ENCODE peak calls at places on chromosomes 12 and 14, in five cellular contexts. O is mesendoderm, I is IMR-90, Q is H9, M is neuronal stem cell. G is an unnamed sample.

GRCh38 chr14:50615566-50615965 is 52.5 kb downstream of the SAV1 start:
- DNase-seq in O (no peak), I (no peak), Q (no peak), M (no peak), G (no peak)

GRCh38 chr14:105144666-105145380 is 23.8 kb downstream of the JAG2 start:
- DNase-seq in O (no peak), I (no peak), Q (peak), M (no peak), G (no peak)

GRCh38 chr12:49187184-49187583 is 1.7 kb downstream of the TUBA1A start:
- DNase-seq in O (no peak), I (peak), Q (no peak), M (no peak), G (peak)

GRCh38 chr12:107027304-107028053 is 40.5 kb upstream of the MTERF2 start:
- DNase-seq in O (peak), I (peak), Q (no peak), M (no peak), G (peak)

GRCh38 chr14:65738339-65738738 is 325.8 kb downstream of the FUT8 start:
- DNase-seq in O (no peak), I (no peak), Q (no peak), M (no peak), G (no peak)

GRCh38 chr14:69363055-69363454 is 35.0 kb downstream of the ERH start:
- DNase-seq in O (peak), I (peak), Q (peak), M (no peak), G (peak)

GRCh38 chr14:38053684-38054083 is 154.0 kb upstream of the SSTR1 start:
- DNase-seq in O (no peak), I (no peak), Q (no peak), M (no peak), G (no peak)

GRCh38 chr14:23695220-23695999 is 59.2 kb downstream of the DHRS2 start:
- DNase-seq in O (peak), I (no peak), Q (peak), M (peak), G (no peak)

GRCh38 chr14:93789366-93790130 is 1.3 kb upstream of the PRIMA1 start:
- DNase-seq in O (peak), I (no peak), Q (peak), M (peak), G (no peak)

GRCh38 chr14:69715725-69716482 is 51.0 kb upstream of the SRSF5 start:
- DNase-seq in O (no peak), I (peak), Q (no peak), M (no peak), G (no peak)

DNA sequence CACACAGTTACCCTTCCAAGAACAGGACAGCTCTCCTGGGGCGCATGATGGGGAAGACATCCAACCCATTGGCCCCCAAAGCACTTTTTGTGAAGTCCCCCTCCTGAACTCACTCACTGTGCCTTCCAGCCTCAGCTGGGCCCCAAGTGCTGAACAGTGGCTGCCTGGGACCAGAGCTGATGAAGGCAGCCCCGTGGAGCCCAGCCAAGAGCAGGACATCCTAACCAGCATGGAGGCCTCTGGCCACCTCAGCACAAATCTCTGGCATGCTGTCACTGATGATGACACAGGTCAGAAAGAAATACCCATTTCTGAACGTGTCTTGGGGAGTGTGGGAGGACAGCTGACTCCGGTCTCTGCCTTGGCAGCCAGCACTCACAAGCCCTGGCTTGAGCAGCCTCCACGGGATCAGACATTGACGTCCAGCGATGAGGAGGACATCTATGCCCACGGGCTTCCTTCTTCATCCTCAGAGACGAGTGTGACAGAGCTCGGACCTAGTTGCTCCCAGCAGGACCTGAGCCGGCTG is 72.0 kb downstream of the TECPR2 start:
- DNase-seq in O (no peak), I (no peak), Q (no peak), M (no peak), G (no peak)
- H4K8ac ChIP-seq in O (no peak), I (no peak), Q (no peak), M (no peak), G (no peak)

DNA sequence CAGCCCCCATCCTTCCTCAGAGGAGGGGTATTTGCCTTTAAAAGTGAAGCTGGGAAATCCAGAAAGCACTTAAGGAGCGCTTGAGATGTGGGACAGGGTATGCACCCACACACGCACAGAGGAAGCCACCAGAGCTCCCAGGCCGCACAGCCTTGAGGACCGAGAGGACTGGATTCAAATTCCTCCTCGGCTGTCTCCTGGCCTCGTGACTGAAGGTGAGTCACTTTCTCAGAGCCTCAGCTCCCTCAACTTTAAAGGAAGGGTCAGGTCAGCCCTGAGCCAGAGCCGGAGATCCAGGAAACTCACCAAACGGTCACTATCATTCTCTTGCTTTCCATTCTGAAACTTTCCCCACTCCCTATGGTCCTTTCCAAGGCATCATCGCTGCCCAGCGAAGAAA is 37.6 kb downstream of the BCL11B start:
- DNase-seq in O (peak), I (no peak), Q (no peak), M (no peak), G (no peak)
- H3K27ac ChIP-seq in O (peak), I (no peak), Q (no peak), M (no peak), G (no peak)

GRCh38 chr12:12723681-12724420 is 6.7 kb downstream of the CDKN1B start:
- DNase-seq in O (no peak), I (peak), Q (peak), M (peak), G (peak)

GRCh38 chr12:12725956-12726542 is 8.9 kb downstream of the CDKN1B start:
- DNase-seq in O (no peak), I (no peak), Q (no peak), M (no peak), G (no peak)

GRCh38 chr12:12725086-12725955 is 8.2 kb downstream of the CDKN1B start:
- DNase-seq in O (peak), I (peak), Q (peak), M (peak), G (peak)

GRCh38 chr12:12723147-12723680 is 6.0 kb downstream of the CDKN1B start:
- DNase-seq in O (no peak), I (peak), Q (no peak), M (no peak), G (peak)

DNA sequence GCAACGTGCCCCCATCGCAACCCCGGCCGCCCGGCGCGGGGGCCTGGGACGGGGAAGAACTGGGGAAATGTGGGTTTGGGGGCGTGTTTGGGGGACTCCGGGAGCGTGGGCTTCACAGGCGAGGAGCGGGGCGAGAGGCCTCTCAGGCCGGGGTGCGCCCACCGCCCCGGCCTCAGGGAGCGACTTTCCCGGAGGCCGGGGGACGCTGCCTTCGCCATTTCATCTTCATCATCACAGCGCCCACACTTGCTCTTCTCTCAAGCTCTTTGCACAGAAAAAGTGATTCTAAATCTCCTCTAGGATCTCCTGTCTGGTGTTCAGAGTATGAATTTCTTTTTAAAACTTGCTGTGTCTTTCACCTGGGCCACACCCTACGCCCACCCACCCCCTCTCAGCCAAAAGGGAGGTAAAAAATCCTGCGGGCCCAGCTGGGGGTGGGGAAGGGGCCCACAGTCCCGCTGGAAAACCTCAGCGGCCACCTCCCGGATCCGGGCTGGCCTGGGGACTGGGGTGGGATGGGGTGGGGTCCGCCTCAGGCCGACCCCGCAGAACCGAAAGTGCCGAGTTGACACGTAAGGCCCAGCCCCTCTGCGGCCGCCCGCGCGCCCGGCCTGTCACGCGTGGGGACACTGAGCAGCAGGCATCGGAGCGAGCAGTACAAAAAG is 7.4 kb downstream of the CDKN1B start:
- DNase-seq in O (peak), I (no peak), Q (no peak), M (no peak), G (peak)
- H4K8ac ChIP-seq in O (peak), I (peak), Q (no peak), M (no peak), G (peak)

DNA sequence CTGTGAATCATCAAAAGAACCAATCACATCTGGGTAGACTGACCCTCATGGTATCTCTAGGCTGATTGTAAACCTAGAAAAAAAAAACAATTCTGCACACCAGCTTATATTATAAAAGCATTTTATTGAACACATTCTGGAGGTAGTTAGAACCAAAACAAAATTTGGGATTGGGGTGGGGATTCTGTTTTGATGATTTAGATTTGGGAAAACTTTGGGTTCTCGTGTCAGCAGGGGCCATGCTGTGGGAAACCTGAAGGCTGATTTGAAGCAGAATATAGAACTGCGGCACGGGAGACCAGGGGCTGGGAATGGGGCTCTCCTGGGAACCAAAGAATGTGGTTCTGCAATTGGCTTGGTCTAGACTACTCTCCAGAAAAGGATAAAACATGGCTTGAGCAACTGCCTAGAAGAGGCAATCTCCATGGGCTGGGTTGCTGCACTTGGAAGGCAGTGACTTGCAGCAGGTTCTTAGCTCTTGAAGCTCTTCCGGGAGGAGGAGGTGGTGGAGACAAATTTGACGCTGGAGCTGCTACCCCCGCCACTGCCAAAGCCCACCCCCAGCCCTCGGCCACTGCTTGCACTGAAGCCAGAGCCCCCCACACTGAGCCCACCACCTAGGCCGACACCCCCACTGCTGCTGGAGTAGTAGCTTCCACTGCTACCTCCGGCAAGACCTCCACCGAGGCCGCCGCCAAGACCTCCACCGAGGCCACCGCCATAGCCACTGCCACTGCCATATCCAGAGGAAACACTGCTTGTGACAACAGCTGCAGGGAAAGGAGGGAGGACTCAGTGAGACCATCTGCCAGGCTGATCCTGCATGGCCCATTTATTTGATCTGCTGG is 5.5 kb downstream of the KRT5 start:
- DNase-seq in O (no peak), I (no peak), Q (no peak), M (no peak), G (no peak)
- H3K27ac ChIP-seq in O (no peak), I (no peak), Q (no peak), M (no peak), G (no peak)

GRCh38 chr14:56282179-56282578 is 164.0 kb downstream of the PELI2 start:
- DNase-seq in O (no peak), I (no peak), Q (no peak), M (no peak), G (no peak)

GRCh38 chr14:56284641-56285040 is 166.4 kb downstream of the PELI2 start:
- DNase-seq in O (no peak), I (peak), Q (no peak), M (no peak), G (peak)

GRCh38 chr14:56278383-56278782 is 160.2 kb downstream of the PELI2 start:
- DNase-seq in O (no peak), I (no peak), Q (no peak), M (no peak), G (no peak)

DNA sequence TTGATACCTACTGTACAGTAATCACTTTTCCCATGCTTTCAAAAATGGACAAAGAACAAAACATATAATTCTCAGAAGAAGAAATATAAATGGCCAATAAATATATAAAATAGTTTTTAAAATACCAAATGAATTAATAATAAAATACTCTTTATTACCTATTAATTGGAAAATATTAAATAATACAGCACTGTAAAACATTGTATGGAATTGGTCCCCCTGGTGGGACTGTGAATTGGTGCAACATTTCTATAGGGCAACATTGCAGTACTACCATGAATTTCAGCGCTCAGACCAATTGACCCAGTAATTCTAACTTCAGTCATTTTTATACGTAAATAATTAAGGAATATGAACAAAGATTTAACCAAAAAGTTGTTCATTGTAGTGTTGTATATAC is 162.6 kb downstream of the PELI2 start:
- DNase-seq in O (no peak), I (no peak), Q (no peak), M (no peak), G (no peak)
- H4K8ac ChIP-seq in O (no peak), I (no peak), Q (no peak), M (no peak), G (no peak)

DNA sequence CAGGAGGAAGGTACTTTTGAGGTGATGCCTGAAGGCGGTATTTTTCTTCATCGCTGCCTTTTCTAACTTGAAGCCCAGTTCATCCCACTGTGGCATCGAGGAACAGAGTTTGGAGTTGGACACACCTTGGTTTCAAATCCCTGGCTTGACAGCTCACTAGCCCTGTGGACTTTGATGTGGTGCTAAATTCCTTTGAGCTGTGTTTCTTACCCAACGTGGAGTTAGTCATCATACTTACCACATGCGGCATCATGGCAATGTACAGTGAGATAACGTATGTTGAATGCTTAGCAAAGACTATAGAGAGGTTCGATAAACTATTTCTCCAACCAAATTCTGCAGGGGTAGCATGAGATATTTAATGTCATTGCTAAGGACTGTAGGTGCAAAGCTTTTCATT is 3.4 kb downstream of the PLEKHG3 start:
- DNase-seq in O (peak), I (peak), Q (no peak), M (no peak), G (peak)
- H3K27ac ChIP-seq in O (no peak), I (no peak), Q (no peak), M (peak), G (peak)

GRCh38 chr12:108618079-108618952 is 15.4 kb downstream of the SELPLG start:
- DNase-seq in O (peak), I (peak), Q (peak), M (peak), G (peak)
- H4K8ac ChIP-seq in O (no peak), I (no peak), Q (no peak), M (no peak), G (peak)

GRCh38 chr12:62717636-62718035 is 217.3 kb downstream of the PPM1H start:
- DNase-seq in O (no peak), I (no peak), Q (no peak), M (no peak), G (no peak)
- H3K27ac ChIP-seq in O (no peak), I (no peak), Q (no peak), M (peak), G (no peak)

DNA sequence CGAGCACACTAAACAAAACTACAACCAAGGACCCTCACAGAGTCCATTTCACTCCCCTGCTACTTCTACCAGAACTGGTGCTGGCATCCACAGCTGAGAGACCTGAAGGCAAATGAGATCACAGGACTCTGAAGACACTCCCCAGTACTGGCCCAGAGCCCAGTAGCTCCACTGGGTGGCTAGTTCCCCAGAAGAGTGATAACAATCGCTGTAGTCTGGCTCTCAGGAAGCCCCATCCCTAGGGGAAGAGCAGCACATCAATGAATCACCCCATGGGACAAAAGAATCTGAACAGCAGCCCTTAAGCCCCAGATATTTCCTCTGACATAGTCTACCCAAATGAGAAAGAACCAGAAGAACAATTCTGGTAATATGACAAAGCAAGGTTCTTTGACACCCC is 190.7 kb upstream of the BMP4 start:
- DNase-seq in O (peak), I (peak), Q (no peak), M (no peak), G (peak)
- H4K8ac ChIP-seq in O (no peak), I (no peak), Q (no peak), M (no peak), G (no peak)